ENCODE peak calls at places on chromosomes 2 and 18, in five cellular contexts. One of them, this sample, is unnamed.

GRCh38 chr2:98085649-98086048 is 1.3 kb upstream of the VWA3B start:
- DNase-seq in GM23248: no peak
- DNase-seq in hepatocyte: no peak
- DNase-seq in right lobe of liver: no peak
- DNase-seq in H1: no peak
- DNase-seq in this sample: no peak

GRCh38 chr2:122148128-122148792 is 392.8 kb downstream of the TSN start:
- DNase-seq in GM23248: no peak
- DNase-seq in H1: no peak
- DNase-seq in right lobe of liver: no peak
- DNase-seq in hepatocyte: no peak
- DNase-seq in this sample: no peak

GRCh38 chr2:166762746-166763145 is 125.5 kb upstream of the XIRP2 start:
- DNase-seq in hepatocyte: peak; percentile 10
- DNase-seq in H1: no peak
- DNase-seq in GM23248: no peak
- DNase-seq in right lobe of liver: no peak
- DNase-seq in this sample: no peak

GRCh38 chr2:121825003-121825950 is 69.8 kb downstream of the TSN start:
- DNase-seq in H1: no peak
- DNase-seq in right lobe of liver: no peak
- DNase-seq in hepatocyte: no peak
- DNase-seq in GM23248: no peak
- DNase-seq in this sample: no peak

GRCh38 chr2:180146114-180146513 is 139.0 kb upstream of the CWC22 start:
- DNase-seq in right lobe of liver: no peak
- DNase-seq in hepatocyte: no peak
- DNase-seq in GM23248: no peak
- DNase-seq in H1: no peak
- DNase-seq in this sample: no peak

GRCh38 chr18:57561728-57562423 is 24.6 kb downstream of the FECH start:
- DNase-seq in H1: peak; percentile 67
- DNase-seq in hepatocyte: peak; percentile 69
- DNase-seq in GM23248: peak; percentile 59
- DNase-seq in right lobe of liver: no peak
- DNase-seq in this sample: no peak

GRCh38 chr18:79458131-79458838 is 62.6 kb downstream of the NFATC1 start:
- DNase-seq in right lobe of liver: no peak
- DNase-seq in hepatocyte: peak; percentile 87
- DNase-seq in GM23248: peak; percentile 92
- DNase-seq in H1: no peak
- DNase-seq in this sample: no peak

GRCh38 chr2:225566798-225567197 is 167.3 kb downstream of the NYAP2 start:
- DNase-seq in H1: no peak
- DNase-seq in right lobe of liver: no peak
- DNase-seq in GM23248: peak; percentile 3
- DNase-seq in hepatocyte: peak; percentile 41
- DNase-seq in this sample: no peak

GRCh38 chr2:73827018-73827417 is 1.7 kb upstream of the STAMBP start:
- DNase-seq in right lobe of liver: no peak
- DNase-seq in GM23248: peak; percentile 63
- DNase-seq in hepatocyte: peak; percentile 34
- DNase-seq in H1: no peak
- DNase-seq in this sample: no peak

GRCh38 chr2:67898605-67899004 is 164.2 kb downstream of the C1D start:
- DNase-seq in H1: no peak
- DNase-seq in GM23248: peak; percentile 53
- DNase-seq in hepatocyte: no peak
- DNase-seq in right lobe of liver: no peak
- DNase-seq in this sample: no peak

GRCh38 chr2:146801886-146802285 is 1042.9 kb upstream of the ACVR2A start:
- DNase-seq in H1: no peak
- DNase-seq in GM23248: no peak
- DNase-seq in right lobe of liver: no peak
- DNase-seq in hepatocyte: no peak
- DNase-seq in this sample: no peak

GRCh38 chr2:75561566-75562512 is 1.1 kb upstream of the EVA1A start:
- DNase-seq in hepatocyte: peak; percentile 20
- DNase-seq in H1: no peak
- DNase-seq in right lobe of liver: no peak
- DNase-seq in GM23248: peak; percentile 74
- DNase-seq in this sample: no peak

GRCh38 chr2:155965415-155966070 is 367.0 kb downstream of the NR4A2 start:
- DNase-seq in H1: no peak
- DNase-seq in hepatocyte: no peak
- DNase-seq in right lobe of liver: no peak
- DNase-seq in GM23248: no peak
- DNase-seq in this sample: no peak

GRCh38 chr18:21741511-21742322 is 1.1 kb downstream of the MIB1 start:
- DNase-seq in right lobe of liver: peak; percentile 68
- DNase-seq in GM23248: peak; percentile 48
- DNase-seq in hepatocyte: peak; percentile 22
- DNase-seq in H1: peak; percentile 63
- DNase-seq in this sample: no peak

GRCh38 chr18:40531061-40531460 is 1424.0 kb upstream of the PIK3C3 start:
- DNase-seq in right lobe of liver: no peak
- DNase-seq in GM23248: no peak
- DNase-seq in hepatocyte: no peak
- DNase-seq in H1: no peak
- DNase-seq in this sample: no peak

GRCh38 chr2:56580242-56580641 is 396.5 kb downstream of the CCDC85A start:
- DNase-seq in H1: no peak
- DNase-seq in hepatocyte: no peak
- DNase-seq in GM23248: peak; percentile 51
- DNase-seq in right lobe of liver: no peak
- DNase-seq in this sample: no peak

GRCh38 chr2:24908316-24908937 is 11.6 kb downstream of the ADCY3 start:
- DNase-seq in hepatocyte: no peak
- DNase-seq in GM23248: no peak
- DNase-seq in right lobe of liver: no peak
- DNase-seq in H1: no peak
- DNase-seq in this sample: no peak

GRCh38 chr18:9854801-9855676 is 30.7 kb upstream of the TXNDC2 start:
- DNase-seq in right lobe of liver: no peak
- DNase-seq in GM23248: no peak
- DNase-seq in H1: no peak
- DNase-seq in hepatocyte: peak; percentile 23
- DNase-seq in this sample: no peak

GRCh38 chr2:150388289-150388625 is 99.2 kb downstream of the RND3 start:
- DNase-seq in right lobe of liver: no peak
- DNase-seq in GM23248: no peak
- DNase-seq in H1: no peak
- DNase-seq in hepatocyte: no peak
- DNase-seq in this sample: no peak

GRCh38 chr2:132632000-132632649 is 37.9 kb downstream of the LYPD1 start:
- DNase-seq in H1: no peak
- DNase-seq in GM23248: peak; percentile 22
- DNase-seq in right lobe of liver: peak; percentile 83
- DNase-seq in hepatocyte: peak; percentile 62
- DNase-seq in this sample: no peak

GRCh38 chr2:57892920-57893319 is 153.7 kb upstream of the VRK2 start:
- DNase-seq in GM23248: no peak
- DNase-seq in H1: no peak
- DNase-seq in right lobe of liver: no peak
- DNase-seq in hepatocyte: no peak
- DNase-seq in this sample: no peak

GRCh38 chr2:150887926-150888325 is 373.7 kb downstream of the RBM43 start:
- DNase-seq in right lobe of liver: no peak
- DNase-seq in hepatocyte: no peak
- DNase-seq in GM23248: peak; percentile 30
- DNase-seq in H1: no peak
- DNase-seq in this sample: no peak

GRCh38 chr2:136129601-136130000 is 11.7 kb upstream of the CXCR4 start:
- DNase-seq in right lobe of liver: no peak
- DNase-seq in H1: no peak
- DNase-seq in GM23248: no peak
- DNase-seq in hepatocyte: no peak
- DNase-seq in this sample: no peak

GRCh38 chr2:134143568-134143967 is 110.3 kb upstream of the MGAT5 start:
- DNase-seq in right lobe of liver: no peak
- DNase-seq in GM23248: no peak
- DNase-seq in H1: no peak
- DNase-seq in hepatocyte: no peak
- DNase-seq in this sample: no peak

GRCh38 chr18:2857491-2858063 is 10.8 kb downstream of the EMILIN2 start:
- DNase-seq in hepatocyte: peak; percentile 52
- DNase-seq in H1: no peak
- DNase-seq in right lobe of liver: peak; percentile 68
- DNase-seq in GM23248: peak; percentile 95
- DNase-seq in this sample: no peak

GRCh38 chr2:218397502-218398436 is 1.9 kb upstream of the CTDSP1 start:
- DNase-seq in hepatocyte: peak; percentile 93
- DNase-seq in GM23248: peak; percentile 91
- DNase-seq in H1: peak; percentile 67
- DNase-seq in right lobe of liver: peak; percentile 89
- DNase-seq in this sample: peak; percentile 89

GRCh38 chr2:173427887-173428683 is 73.4 kb downstream of the CDCA7 start:
- DNase-seq in GM23248: peak; percentile 53
- DNase-seq in right lobe of liver: peak; percentile 73
- DNase-seq in hepatocyte: peak; percentile 25
- DNase-seq in H1: no peak
- DNase-seq in this sample: peak; percentile 85

GRCh38 chr2:174011796-174012195 is 46.6 kb upstream of the SP3 start:
- DNase-seq in right lobe of liver: no peak
- DNase-seq in GM23248: no peak
- DNase-seq in hepatocyte: peak; percentile 35
- DNase-seq in H1: no peak
- DNase-seq in this sample: no peak

GRCh38 chr2:19050354-19050753 is 308.1 kb downstream of the OSR1 start:
- DNase-seq in right lobe of liver: no peak
- DNase-seq in H1: no peak
- DNase-seq in GM23248: no peak
- DNase-seq in hepatocyte: no peak
- DNase-seq in this sample: no peak

GRCh38 chr2:218285604-218286003 is 6.7 kb downstream of the TMBIM1 start:
- DNase-seq in GM23248: peak; percentile 93
- DNase-seq in H1: no peak
- DNase-seq in right lobe of liver: peak; percentile 90
- DNase-seq in hepatocyte: no peak
- DNase-seq in this sample: no peak

GRCh38 chr2:42168459-42169099 is 574 bp upstream of the EML4 start:
- DNase-seq in GM23248: no peak
- DNase-seq in right lobe of liver: no peak
- DNase-seq in hepatocyte: no peak
- DNase-seq in H1: no peak
- DNase-seq in this sample: no peak
- H3K4me3 ChIP-seq in GM23248: peak overlapping the region; percentile 61
- H3K4me3 ChIP-seq in right lobe of liver: peak overlapping the region; percentile 32
- H3K4me3 ChIP-seq in hepatocyte: no peak overlapping the region
- H3K4me3 ChIP-seq in H1: no peak overlapping the region
- H3K4me3 ChIP-seq in this sample: no peak overlapping the region

GRCh38 chr18:55346387-55346786 is 241.6 kb downstream of the TCF4 start:
- DNase-seq in H1: no peak
- DNase-seq in GM23248: no peak
- DNase-seq in right lobe of liver: no peak
- DNase-seq in hepatocyte: no peak
- DNase-seq in this sample: no peak
- H3K36me3 ChIP-seq in H1: no peaks in the 10 kb centered on the region
- H3K36me3 ChIP-seq in GM23248: no peaks in the 10 kb centered on the region
- H3K36me3 ChIP-seq in right lobe of liver: no peaks in the 10 kb centered on the region
- H3K36me3 ChIP-seq in hepatocyte: no peaks in the 10 kb centered on the region
- H3K36me3 ChIP-seq in this sample: no peaks in the 10 kb centered on the region

GRCh38 chr2:42030196-42030759 is 17.5 kb upstream of the PKDCC start:
- DNase-seq in GM23248: no peak
- DNase-seq in right lobe of liver: no peak
- DNase-seq in H1: no peak
- DNase-seq in hepatocyte: no peak
- DNase-seq in this sample: no peak

GRCh38 chr2:42030829-42031228 is 17.0 kb upstream of the PKDCC start:
- DNase-seq in H1: no peak
- DNase-seq in GM23248: no peak
- DNase-seq in right lobe of liver: no peak
- DNase-seq in hepatocyte: no peak
- DNase-seq in this sample: no peak

GRCh38 chr2:42031281-42031680 is 16.5 kb upstream of the PKDCC start:
- DNase-seq in right lobe of liver: no peak
- DNase-seq in hepatocyte: no peak
- DNase-seq in GM23248: peak; percentile 30
- DNase-seq in H1: no peak
- DNase-seq in this sample: no peak

GRCh38 chr2:42032796-42033195 is 15.0 kb upstream of the PKDCC start:
- DNase-seq in hepatocyte: no peak
- DNase-seq in H1: no peak
- DNase-seq in GM23248: no peak
- DNase-seq in right lobe of liver: no peak
- DNase-seq in this sample: no peak

DNA sequence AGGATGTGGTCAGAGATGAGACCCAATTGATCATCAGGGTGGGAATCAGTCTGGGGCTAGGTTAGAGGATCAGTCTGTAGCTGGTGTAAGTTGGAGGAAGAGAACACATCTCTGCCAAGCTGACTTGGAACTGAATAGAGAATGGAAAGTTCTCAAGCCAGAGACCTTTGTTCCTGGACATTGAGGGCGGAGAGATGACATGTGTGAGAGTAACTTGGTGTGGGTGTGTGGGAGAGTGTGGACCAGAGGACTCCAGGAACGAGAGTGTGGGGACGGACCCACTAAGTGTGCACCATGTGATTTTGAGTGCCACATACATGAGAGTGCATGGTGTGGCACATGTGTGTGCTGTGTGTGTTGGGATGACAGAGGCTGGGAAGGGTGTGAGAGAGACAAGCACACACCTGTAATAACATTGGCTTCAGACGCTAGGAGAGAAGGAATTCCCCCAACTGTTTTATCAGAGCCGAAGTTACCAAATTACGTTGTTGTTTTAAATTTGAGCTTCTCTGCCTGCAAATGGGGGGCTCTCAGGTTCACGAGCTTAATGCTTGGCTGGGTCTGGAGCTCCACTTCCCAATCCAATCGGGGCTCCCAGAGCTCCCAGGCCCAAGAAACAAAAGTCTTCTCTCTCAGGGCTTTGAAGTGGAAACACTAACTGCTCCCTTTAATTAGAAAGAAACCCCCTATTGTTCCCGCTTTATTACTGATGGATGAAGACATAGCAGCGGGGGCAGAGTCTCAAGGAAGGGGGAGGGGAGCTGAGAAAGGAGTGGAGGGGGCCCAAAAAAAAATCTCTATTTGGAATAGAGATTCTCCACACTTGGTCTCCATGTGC is 15.8 kb upstream of the PKDCC start:
- DNase-seq in H1: no peak
- DNase-seq in GM23248: no peak
- DNase-seq in hepatocyte: no peak
- DNase-seq in right lobe of liver: no peak
- DNase-seq in this sample: no peak
- H3K4me3 ChIP-seq in H1: no peak overlapping the region
- H3K4me3 ChIP-seq in GM23248: no peak overlapping the region
- H3K4me3 ChIP-seq in hepatocyte: no peak overlapping the region
- H3K4me3 ChIP-seq in right lobe of liver: no peak overlapping the region
- H3K4me3 ChIP-seq in this sample: no peak overlapping the region

DNA sequence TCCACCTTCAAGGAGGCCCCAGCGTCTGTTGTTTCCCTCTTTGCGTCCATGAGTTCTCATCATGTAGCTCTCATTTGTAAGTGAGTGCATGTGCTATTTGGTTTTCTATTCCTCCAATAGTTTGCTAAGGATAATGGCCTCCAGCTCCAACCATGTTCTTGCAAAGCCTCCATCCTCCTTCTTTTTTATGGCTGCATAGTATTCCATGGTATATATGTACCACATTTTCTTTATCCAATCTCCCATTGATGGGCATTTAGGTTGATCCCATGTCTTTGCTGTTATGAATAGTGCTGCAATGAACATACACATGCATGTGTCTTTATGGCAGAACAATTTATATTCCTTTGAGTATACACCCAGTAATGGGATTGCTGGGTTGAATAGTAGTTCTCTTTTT is 73.0 kb upstream of the NFU1 start:
- DNase-seq in GM23248: no peak
- DNase-seq in hepatocyte: no peak
- DNase-seq in right lobe of liver: no peak
- DNase-seq in H1: no peak
- DNase-seq in this sample: no peak
- H3K36me3 ChIP-seq in GM23248: peaks cover 68% of the 10 kb centered on the region
- H3K36me3 ChIP-seq in hepatocyte: no peaks in the 10 kb centered on the region
- H3K36me3 ChIP-seq in right lobe of liver: peaks cover 7% of the 10 kb centered on the region
- H3K36me3 ChIP-seq in H1: peaks cover 4% of the 10 kb centered on the region
- H3K36me3 ChIP-seq in this sample: peaks cover 48% of the 10 kb centered on the region

This sample was measured in RWPE2.